ENCODE peak calls at places on chromosomes 7 and 10, in five cellular contexts. S, T, A, Y and I are unnamed samples.

GRCh38 chr7:10121641-10122040 is 852.0 kb upstream of the PHF14 start:
- DNase-seq in Y (no peak), T (no peak), A (peak; percentile 23), S (no peak), I (no peak)

GRCh38 chr7:86978804-86979506 is 80.5 kb downstream of the ELAPOR2 start:
- DNase-seq in Y (no peak), A (no peak), T (no peak), S (no peak), I (no peak)

GRCh38 chr10:46538155-46538554 is 18.3 kb downstream of the GPRIN2 start:
- DNase-seq in Y (no peak), A (no peak), S (no peak), T (no peak), I (no peak)

GRCh38 chr7:156578578-156578940 is 62.0 kb upstream of the RNF32 start:
- DNase-seq in A (no peak), T (no peak), S (no peak), Y (no peak), I (no peak)

GRCh38 chr10:78831001-78831400 is 237.8 kb upstream of the ZMIZ1 start:
- DNase-seq in A (no peak), Y (no peak), S (no peak), T (no peak), I (no peak)

GRCh38 chr10:86536294-86536861 is 14.8 kb upstream of the WAPL start:
- DNase-seq in S (no peak), Y (no peak), T (no peak), A (no peak), I (no peak)

GRCh38 chr10:121910673-121911420 is 17.0 kb downstream of the ATE1 start:
- DNase-seq in T (no peak), Y (no peak), S (peak; percentile 46), A (no peak), I (no peak)

GRCh38 chr10:6707329-6707728 is 127.3 kb upstream of the PRKCQ start:
- DNase-seq in S (no peak), A (no peak), T (no peak), Y (no peak), I (no peak)

GRCh38 chr7:130180571-130180971 is 24.6 kb downstream of the TMEM209 start:
- DNase-seq in A (no peak), T (no peak), S (peak; percentile 89), Y (no peak), I (no peak)

GRCh38 chr10:34666008-34666700 is 148.9 kb downstream of the PARD3 start:
- DNase-seq in A (peak; percentile 55), S (peak; percentile 91), Y (no peak), T (peak; percentile 68), I (peak; percentile 60)

GRCh38 chr10:62043493-62043938 is 142.0 kb downstream of the ARID5B start:
- DNase-seq in S (peak; percentile 95), T (no peak), A (no peak), Y (no peak), I (peak; percentile 85)

GRCh38 chr7:115086146-115086841 is 164.4 kb downstream of the MDFIC start:
- DNase-seq in A (no peak), T (no peak), Y (no peak), S (no peak), I (no peak)
- TF ChIP-seq CTCF in A (no peak), T (no peak), Y (no peak), S (no peak), I (no peak)

GRCh38 chr7:1329966-1330915 is 97.6 kb downstream of the UNCX start:
- DNase-seq in A (no peak), T (no peak), Y (no peak), S (no peak), I (no peak)
- H3K27me3 ChIP-seq in A (peaks cover 53% of the 10 kb centered on the region), T (peaks cover 30% of the 10 kb centered on the region), Y (peaks cover 45% of the 10 kb centered on the region), S (no peaks in the 10 kb centered on the region), I (peaks cover 5% of the 10 kb centered on the region)

GRCh38 chr7:200704-201103 is 8.3 kb downstream of the FAM20C start:
- DNase-seq in Y (no peak), A (no peak), T (no peak), S (no peak), I (no peak)

GRCh38 chr7:196778-197321 is 4.5 kb downstream of the FAM20C start:
- DNase-seq in A (no peak), Y (no peak), T (no peak), S (no peak), I (no peak)

GRCh38 chr7:199465-200249 is 7.3 kb downstream of the FAM20C start:
- DNase-seq in A (no peak), T (no peak), Y (no peak), S (no peak), I (no peak)

GRCh38 chr7:197413-198335 is 5.3 kb downstream of the FAM20C start:
- DNase-seq in T (no peak), Y (no peak), A (no peak), S (no peak), I (no peak)

DNA sequence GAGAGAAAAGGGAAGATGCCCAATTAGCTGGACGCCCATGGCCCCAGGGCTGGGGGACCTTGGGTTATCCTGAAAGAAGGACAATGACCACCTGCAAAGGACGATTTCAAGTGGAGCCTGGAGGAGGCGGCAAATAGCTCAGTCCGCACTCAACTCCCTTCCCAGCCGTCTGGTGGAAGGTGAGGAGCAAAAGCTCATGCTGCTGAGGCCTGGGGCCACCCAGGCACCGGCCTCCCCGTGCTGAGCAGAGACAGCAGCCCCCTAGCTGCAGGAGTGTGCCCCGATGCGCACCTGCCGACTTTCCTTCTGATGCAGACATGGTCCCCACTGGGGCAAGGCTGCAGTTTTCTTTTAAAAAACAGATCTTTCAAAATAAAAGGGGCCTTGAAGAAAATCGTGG is 7.9 kb downstream of the FAM20C start:
- DNase-seq in S (no peak), Y (no peak), T (no peak), A (no peak), I (no peak)
- TF ChIP-seq CTCF in S (no peak), Y (no peak), T (no peak), A (no peak), I (no peak)

GRCh38 chr7:132256721-132257212 is 319.5 kb downstream of the PLXNA4 start:
- DNase-seq in Y (no peak), T (no peak), S (no peak), A (no peak), I (no peak)

GRCh38 chr7:132257253-132257652 is 319.0 kb downstream of the PLXNA4 start:
- DNase-seq in T (no peak), Y (no peak), S (no peak), A (no peak), I (no peak)

GRCh38 chr7:132261296-132261695 is 315.0 kb downstream of the PLXNA4 start:
- DNase-seq in T (no peak), A (no peak), Y (no peak), S (no peak), I (no peak)

GRCh38 chr7:132255898-132256297 is 320.4 kb downstream of the PLXNA4 start:
- DNase-seq in A (peak; percentile 24), S (no peak), Y (peak; percentile 67), T (peak; percentile 59), I (no peak)

GRCh38 chr7:132258231-132258630 is 318.0 kb downstream of the PLXNA4 start:
- DNase-seq in Y (no peak), A (no peak), S (no peak), T (no peak), I (no peak)
- H3K27me3 ChIP-seq in Y (no peaks in the 10 kb centered on the region), A (no peaks in the 10 kb centered on the region), S (no peaks in the 10 kb centered on the region), T (peaks cover 5% of the 10 kb centered on the region), I (no peaks in the 10 kb centered on the region)

DNA sequence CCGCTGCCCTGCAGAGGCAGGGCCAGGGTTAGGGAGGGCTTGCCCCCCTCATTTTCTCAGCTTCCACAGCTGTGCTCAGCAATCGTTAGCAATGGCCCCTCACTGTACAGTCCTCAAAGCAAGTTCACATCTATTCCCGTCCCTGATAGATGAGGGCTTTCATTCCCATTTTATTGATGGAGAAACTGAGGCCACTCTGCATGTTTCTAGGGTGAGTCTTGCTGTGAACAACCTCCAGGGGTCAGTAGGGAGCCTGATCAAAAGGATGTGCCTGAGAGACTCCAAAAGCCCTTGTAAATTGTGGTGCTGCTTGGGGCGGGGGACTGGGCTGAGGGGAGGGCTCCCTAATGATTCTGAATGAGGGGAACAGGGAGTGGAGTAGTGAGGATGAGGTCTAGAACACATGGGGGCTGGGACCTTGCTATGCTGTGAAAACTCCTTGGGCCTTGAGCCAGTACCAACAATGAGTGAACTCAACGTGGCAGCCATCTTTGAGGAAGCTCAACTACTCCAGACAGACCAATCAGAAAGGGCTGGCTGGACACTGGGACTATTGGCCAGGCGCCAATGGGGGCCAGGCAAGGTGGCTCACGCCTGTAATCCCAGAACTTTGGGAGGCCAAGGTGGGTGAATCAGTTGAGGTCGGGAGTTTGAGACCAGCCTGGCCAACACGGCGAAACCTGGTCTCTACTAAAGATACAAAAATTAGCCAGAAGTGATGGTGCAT is 6.7 kb upstream of the GRIFIN start:
- DNase-seq in T (no peak), S (no peak), A (no peak), Y (no peak), I (no peak)
- TF ChIP-seq CTCF in T (no peak), S (no peak), A (no peak), Y (no peak), I (no peak)

DNA sequence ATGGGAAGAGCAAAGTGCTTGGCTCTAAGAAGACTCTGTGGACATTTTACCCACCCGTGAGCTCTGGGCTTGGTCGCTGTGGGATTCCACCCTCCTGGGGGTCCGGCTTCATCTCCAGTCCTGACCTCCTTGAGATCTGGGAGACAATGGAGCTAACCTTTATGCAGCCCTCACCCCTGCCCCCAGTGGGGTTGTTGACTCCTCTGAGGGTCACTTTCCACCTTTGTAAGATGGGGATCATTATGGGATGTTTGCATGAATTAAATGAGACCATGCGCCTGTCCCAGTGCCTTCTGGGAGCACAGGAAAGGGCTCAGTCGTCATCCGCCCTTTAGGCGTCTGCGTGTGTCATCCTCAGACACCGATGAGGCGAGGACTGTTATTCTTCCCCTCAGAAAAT is 237.2 kb downstream of the SKAP2 start:
- DNase-seq in A (no peak), T (no peak), Y (no peak), S (no peak), I (no peak)
- H3K27me3 ChIP-seq in A (peaks cover 9% of the 10 kb centered on the region), T (no peaks in the 10 kb centered on the region), Y (no peaks in the 10 kb centered on the region), S (no peaks in the 10 kb centered on the region), I (no peaks in the 10 kb centered on the region)